ENCODE peak calls at places on chromosome 6, in five cellular contexts. T is lower lobe of right lung, D is AG09309, P is cardiac muscle cell, N is fibroblast of pulmonary artery. Z is an unnamed sample.

GRCh38 chr6:15677822-15678221 is 15.0 kb upstream of the DTNBP1 start:
- DNase-seq in T (no peak), D (no peak), P (no peak), N (no peak), Z (no peak)

GRCh38 chr6:13702809-13703302 is 8.8 kb downstream of the RANBP9 start:
- DNase-seq in T (no peak), D (no peak), P (no peak), N (no peak), Z (no peak)

GRCh38 chr6:53309059-53309896 is 39.5 kb downstream of the ELOVL5 start:
- DNase-seq in T (no peak), D (no peak), P (no peak), N (peak), Z (no peak)

GRCh38 chr6:19327246-19327645 is 509.9 kb upstream of the ID4 start:
- DNase-seq in T (no peak), D (no peak), P (no peak), N (peak), Z (no peak)

GRCh38 chr6:121460170-121460569 is 24.7 kb downstream of the GJA1 start:
- DNase-seq in T (no peak), D (no peak), P (no peak), N (no peak), Z (no peak)

GRCh38 chr6:159718634-159719033 is 8.7 kb upstream of the WTAP start:
- DNase-seq in T (no peak), D (no peak), P (no peak), N (no peak), Z (no peak)

GRCh38 chr6:165799736-165800135 is 136.7 kb upstream of the PDE10A start:
- DNase-seq in T (no peak), D (no peak), P (no peak), N (peak), Z (no peak)

GRCh38 chr6:130366011-130366963 is at the start of gene TMEM200A:
- DNase-seq in T (peak), D (no peak), P (peak), N (peak), Z (peak)

GRCh38 chr6:35385457-35386202 is 43.3 kb downstream of the PPARD start:
- DNase-seq in T (no peak), D (no peak), P (no peak), N (peak), Z (no peak)

GRCh38 chr6:166862287-166862977 is 93.9 kb downstream of the RNASET2 start:
- DNase-seq in T (no peak), D (no peak), P (peak), N (no peak), Z (no peak)

GRCh38 chr6:86888311-86888710 is 49.0 kb upstream of the HTR1E start:
- DNase-seq in T (no peak), D (no peak), P (no peak), N (no peak), Z (no peak)

GRCh38 chr6:145273136-145273535 is 462.2 kb downstream of the EPM2A start:
- DNase-seq in T (no peak), D (no peak), P (no peak), N (no peak), Z (no peak)

GRCh38 chr6:20292905-20293304 is 80.6 kb upstream of the MBOAT1 start:
- DNase-seq in T (no peak), D (no peak), P (no peak), N (no peak), Z (no peak)

GRCh38 chr6:90169328-90169886 is 127.2 kb downstream of the BACH2 start:
- DNase-seq in T (no peak), D (no peak), P (peak), N (no peak), Z (no peak)

GRCh38 chr6:6058054-6058444 is 51.3 kb upstream of the NRN1 start:
- DNase-seq in T (peak), D (no peak), P (no peak), N (no peak), Z (no peak)

GRCh38 chr6:14676084-14676483 is 558.5 kb downstream of the CD83 start:
- DNase-seq in T (no peak), D (no peak), P (no peak), N (peak), Z (no peak)

GRCh38 chr6:170173416-170173990 is 117.4 kb downstream of the DLL1 start:
- DNase-seq in T (no peak), D (no peak), P (no peak), N (no peak), Z (peak)

GRCh38 chr6:23077797-23078196 is 508.4 kb downstream of the HDGFL1 start:
- DNase-seq in T (no peak), D (no peak), P (no peak), N (no peak), Z (no peak)

GRCh38 chr6:125784365-125784764 is 6.4 kb upstream of the NCOA7 start:
- DNase-seq in T (no peak), D (no peak), P (no peak), N (peak), Z (no peak)

GRCh38 chr6:133818320-133818719 is 70.6 kb upstream of the TCF21 start:
- DNase-seq in T (no peak), D (no peak), P (no peak), N (no peak), Z (no peak)

GRCh38 chr6:79546186-79546585 is 9.0 kb upstream of the LCA5 start:
- DNase-seq in T (no peak), D (no peak), P (no peak), N (peak), Z (no peak)

GRCh38 chr6:102853249-102853955 is 1459.9 kb downstream of the GRIK2 start:
- DNase-seq in T (no peak), D (no peak), P (no peak), N (no peak), Z (no peak)

GRCh38 chr6:47034919-47035318 is 7.2 kb downstream of the ADGRF1 start:
- DNase-seq in T (no peak), D (peak), P (peak), N (peak), Z (no peak)

GRCh38 chr6:3410385-3411360 is 46.2 kb downstream of the SLC22A23 start:
- DNase-seq in T (no peak), D (no peak), P (peak), N (peak), Z (no peak)

GRCh38 chr6:39051399-39052122 is 3.0 kb downstream of the GLP1R start:
- DNase-seq in T (no peak), D (no peak), P (no peak), N (no peak), Z (no peak)

GRCh38 chr6:43278524-43279078 is 19.5 kb upstream of the SLC22A7 start:
- DNase-seq in T (no peak), D (peak), P (no peak), N (no peak), Z (peak)

GRCh38 chr6:12160350-12160749 is 129.8 kb upstream of the EDN1 start:
- DNase-seq in T (no peak), D (peak), P (no peak), N (peak), Z (no peak)

GRCh38 chr6:107536183-107536582 is 46.3 kb downstream of the SOBP start:
- DNase-seq in T (no peak), D (no peak), P (peak), N (no peak), Z (no peak)

GRCh38 chr6:307065-307814 is 15.0 kb downstream of the DUSP22 start:
- DNase-seq in T (no peak), D (no peak), P (no peak), N (no peak), Z (no peak)

DNA sequence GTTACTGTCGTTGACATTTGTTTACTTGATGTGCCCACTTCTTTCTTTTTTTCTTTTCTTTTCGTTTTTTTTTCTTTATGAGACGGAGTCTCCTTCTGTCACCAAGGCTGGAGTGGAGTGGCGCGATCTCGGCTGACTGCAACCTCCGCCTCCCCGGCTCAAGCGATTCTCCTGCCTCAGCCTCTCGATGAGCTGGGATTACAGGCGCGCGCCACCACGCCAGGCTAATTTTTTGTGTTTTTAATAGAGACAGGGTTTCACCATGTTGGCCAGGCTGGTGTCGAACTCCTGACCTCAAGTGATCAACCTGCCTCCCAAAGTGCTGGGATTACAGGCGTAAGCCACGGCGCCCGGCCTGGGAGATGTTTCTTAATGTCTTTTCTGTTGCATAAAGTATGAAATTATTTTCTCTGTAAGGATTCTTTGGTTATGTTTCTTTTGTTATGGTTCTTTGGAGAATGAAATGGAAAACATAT is 33.3 kb upstream of the PRSS16 start:
- DNase-seq in T (no peak), D (no peak), P (no peak), N (no peak), Z (no peak)
- H3K4me3 ChIP-seq in T (no peak), D (no peak), P (peak), N (no peak), Z (no peak)

DNA sequence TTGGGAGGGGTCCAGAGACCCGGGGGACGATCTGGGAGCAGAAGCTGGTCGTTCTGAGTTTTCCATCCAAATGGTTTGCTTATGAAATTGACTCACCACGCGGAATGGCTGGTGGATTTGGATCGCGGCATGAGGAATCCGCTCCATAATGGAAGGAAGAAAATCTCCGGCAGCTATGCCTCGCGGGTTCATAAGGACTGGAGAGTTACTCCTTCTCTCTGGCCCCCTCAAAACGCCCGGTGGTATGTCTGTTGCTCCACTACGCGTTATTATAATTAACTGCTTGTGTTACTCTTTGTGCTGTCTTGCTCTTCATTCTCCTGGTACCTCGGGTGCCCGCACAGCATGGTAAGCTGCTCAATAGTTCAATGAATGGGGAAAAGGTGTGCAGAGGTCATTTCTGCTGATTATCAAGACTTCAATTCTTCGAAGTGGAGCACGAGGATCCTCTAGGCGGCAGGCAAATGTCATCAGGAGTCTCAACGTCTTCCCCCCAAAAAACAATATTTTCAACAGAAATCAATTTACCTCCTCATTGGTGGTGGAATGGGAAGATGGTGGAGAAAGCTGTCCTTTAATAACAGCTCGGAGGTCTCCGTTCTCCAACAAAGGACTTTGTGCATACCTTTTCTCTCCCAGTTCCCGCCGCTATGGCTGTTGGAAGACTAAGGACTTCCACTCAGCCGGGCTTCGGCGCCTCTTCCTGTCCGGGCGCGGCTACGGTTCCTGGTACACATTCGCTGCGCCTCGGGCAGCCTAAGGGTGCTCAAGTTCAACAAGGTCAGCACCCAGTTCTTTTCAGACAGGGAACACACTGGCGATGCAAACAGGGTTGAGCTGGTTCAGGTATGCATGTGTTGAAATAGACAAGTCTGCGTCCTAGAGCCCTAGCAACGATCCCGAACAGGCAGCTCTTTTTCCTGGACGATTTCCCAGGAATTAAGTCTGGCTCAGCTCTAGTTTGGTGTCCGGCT is 9.2 kb upstream of the PRSS16 start:
- DNase-seq in T (no peak), D (no peak), P (no peak), N (peak), Z (no peak)
- H3K4me3 ChIP-seq in T (no peak), D (peak), P (peak), N (peak), Z (no peak)

GRCh38 chr6:37204014-37204751 is 34.2 kb downstream of the PIM1 start:
- DNase-seq in T (peak), D (no peak), P (no peak), N (peak), Z (peak)
- H3K4me3 ChIP-seq in T (no peak), D (no peak), P (no peak), N (no peak), Z (no peak)

GRCh38 chr6:150143521-150144293 is 863 bp downstream of the PPP1R14C start:
- DNase-seq in T (peak), D (no peak), P (peak), N (no peak), Z (no peak)

GRCh38 chr6:150142657-150143501 is at the start of gene PPP1R14C:
- DNase-seq in T (peak), D (no peak), P (peak), N (no peak), Z (no peak)

GRCh38 chr6:150145427-150145826 is 2.6 kb downstream of the PPP1R14C start:
- DNase-seq in T (no peak), D (no peak), P (peak), N (no peak), Z (no peak)

GRCh38 chr6:150145830-150146229 is 3.0 kb downstream of the PPP1R14C start:
- DNase-seq in T (no peak), D (no peak), P (no peak), N (no peak), Z (no peak)

GRCh38 chr6:150144294-150144868 is 1.5 kb downstream of the PPP1R14C start:
- DNase-seq in T (no peak), D (peak), P (no peak), N (no peak), Z (no peak)
- H3K4me3 ChIP-seq in T (peak), D (peak), P (peak), N (no peak), Z (no peak)